ENCODE peak calls at places on chromosomes 3 and 15, in five cellular contexts. B is HS-27A; G is HT-29; T is HEK293T; V is stimulated activated CD4-positive, alpha-beta T cell treated with anti-CD3 and anti-CD28 coated beads, TNF-alpha, amount 100 ng/mL, for 4 hours. E is an unnamed sample.

GRCh38 chr3:38163117-38163870 is 2.0 kb upstream of the OXSR1 start:
- DNase-seq in B (no peak), G (peak; percentile 38), T (no peak), V (no peak), E (no peak)

GRCh38 chr15:45174577-45174976 is 13.2 kb downstream of the SHF start:
- DNase-seq in B (no peak), G (no peak), T (no peak), V (no peak), E (no peak)

GRCh38 chr3:173567997-173568396 is 170.5 kb downstream of the NLGN1 start:
- DNase-seq in B (no peak), G (no peak), T (no peak), V (no peak), E (no peak)

GRCh38 chr15:47602124-47602523 is 115.2 kb upstream of the SEMA6D start:
- DNase-seq in B (no peak), G (no peak), T (no peak), V (no peak), E (no peak)

GRCh38 chr15:29138260-29138659 is 131.4 kb downstream of the NSMCE3 start:
- DNase-seq in B (no peak), G (no peak), T (no peak), V (no peak), E (no peak)

GRCh38 chr3:17136251-17136721 is 251.5 kb downstream of the PLCL2 start:
- DNase-seq in B (no peak), G (no peak), T (peak; percentile 18), V (no peak), E (no peak)

GRCh38 chr3:193928354-193929209 is 207.4 kb upstream of the HES1 start:
- DNase-seq in B (no peak), G (peak; percentile 78), T (no peak), V (no peak), E (no peak)

GRCh38 chr15:98896802-98897732 is 110.5 kb downstream of the PGPEP1L start:
- DNase-seq in B (peak; percentile 100), G (peak; percentile 31), T (peak; percentile 21), V (no peak), E (no peak)

GRCh38 chr3:173502983-173503568 is 105.5 kb downstream of the NLGN1 start:
- DNase-seq in B (no peak), G (no peak), T (peak; percentile 28), V (no peak), E (no peak)

GRCh38 chr3:126356373-126357298 is 572 bp downstream of the KLF15 start:
- DNase-seq in B (no peak), G (peak; percentile 37), T (peak; percentile 44), V (no peak), E (no peak)

GRCh38 chr15:64019764-64020163 is 26.5 kb downstream of the DAPK2 start:
- DNase-seq in B (no peak), G (peak; percentile 77), T (no peak), V (no peak), E (no peak)

GRCh38 chr3:158105124-158105709 is 1.0 kb downstream of the SHOX2 start:
- DNase-seq in B (peak; percentile 38), G (no peak), T (peak; percentile 33), V (no peak), E (no peak)

GRCh38 chr15:42796955-42797779 is 60.2 kb upstream of the CDAN1 start:
- DNase-seq in B (no peak), G (no peak), T (no peak), V (no peak), E (no peak)

GRCh38 chr3:14418670-14419250 is 16.4 kb downstream of the SLC6A6 start:
- DNase-seq in B (no peak), G (peak; percentile 20), T (no peak), V (no peak), E (no peak)

GRCh38 chr3:35932995-35933394 is 293.7 kb downstream of the ARPP21 start:
- DNase-seq in B (peak; percentile 46), G (peak; percentile 58), T (no peak), V (no peak), E (no peak)

GRCh38 chr15:81400640-81401236 is 26.7 kb upstream of the TMC3 start:
- DNase-seq in B (peak; percentile 39), G (peak; percentile 69), T (peak; percentile 58), V (no peak), E (no peak)

GRCh38 chr15:31489281-31489680 is 162.6 kb downstream of the KLF13 start:
- DNase-seq in B (no peak), G (no peak), T (no peak), V (no peak), E (no peak)

GRCh38 chr3:129604942-129605592 is 1.4 kb downstream of the PLXND1 start:
- DNase-seq in B (no peak), G (no peak), T (no peak), V (no peak), E (no peak)

GRCh38 chr15:51161491-51162260 is 67.0 kb upstream of the TNFAIP8L3 start:
- DNase-seq in B (no peak), G (no peak), T (no peak), V (no peak), E (no peak)

GRCh38 chr3:171159822-171160157 is 133.3 kb upstream of the SLC2A2 start:
- DNase-seq in B (no peak), G (no peak), T (no peak), V (no peak), E (no peak)

GRCh38 chr3:30035935-30036567 is 570.4 kb upstream of the TGFBR2 start:
- DNase-seq in B (no peak), G (no peak), T (no peak), V (no peak), E (no peak)

GRCh38 chr3:37904614-37905047 is 43.0 kb downstream of the CTDSPL start:
- DNase-seq in B (no peak), G (no peak), T (no peak), V (no peak), E (no peak)

GRCh38 chr3:172626241-172626640 is 84.6 kb downstream of the NCEH1 start:
- DNase-seq in B (peak; percentile 71), G (no peak), T (no peak), V (no peak), E (no peak)

GRCh38 chr3:116939550-116939949 is 230.0 kb downstream of the TUSC7 start:
- DNase-seq in B (no peak), G (no peak), T (no peak), V (no peak), E (no peak)

GRCh38 chr15:44064706-44065105 is 130.4 kb downstream of the FRMD5 start:
- DNase-seq in B (no peak), G (no peak), T (no peak), V (no peak), E (no peak)

GRCh38 chr15:98772895-98773294 is 124.6 kb downstream of the IGF1R start:
- DNase-seq in B (no peak), G (no peak), T (no peak), V (no peak), E (no peak)

GRCh38 chr3:127590282-127590592 is 296 bp downstream of the TPRA1 start:
- DNase-seq in B (no peak), G (no peak), T (no peak), V (peak; percentile 33), E (no peak)

GRCh38 chr3:104396974-104397669 is 969.6 kb upstream of the ALCAM start:
- DNase-seq in B (no peak), G (no peak), T (no peak), V (no peak), E (no peak)

GRCh38 chr3:124119056-124119721 is 127.3 kb upstream of the ROPN1 start:
- DNase-seq in B (peak; percentile 40), G (no peak), T (no peak), V (no peak), E (no peak)

GRCh38 chr3:99866167-99866810 is 48.6 kb downstream of the CMSS1 start:
- DNase-seq in B (no peak), G (no peak), T (no peak), V (no peak), E (no peak)

GRCh38 chr3:37967252-37967881 is 23.2 kb upstream of the VILL start:
- DNase-seq in B (peak; percentile 51), G (peak; percentile 64), T (peak; percentile 76), V (peak; percentile 18), E (peak; percentile 32)

E was measured in activated naive CD8-positive, alpha-beta T cell treated with anti-CD3 and anti-CD28 coated beads, Interleukin-2, amount 50 U/mL, for 16 hours.